ENCODE peak calls at places on chromosome 10, in six cellular contexts. P is H1; Q is CD4-positive, alpha-beta T cell; W is brain microvascular endothelial cell; H is MCF 10A; C is tibial nerve. L is an unnamed sample.

GRCh38 chr10:44398747-44399477 is 14.0 kb upstream of the CXCL12 start:
- DNase-seq in P (no peak), Q (no peak), W (no peak), H (no peak), C (no peak), L (no peak)

GRCh38 chr10:80416401-80417098 is 8.2 kb downstream of the PRXL2A start:
- DNase-seq in P (no peak), Q (no peak), W (peak), H (no peak), C (peak), L (no peak)

GRCh38 chr10:49617281-49618020 is 3.6 kb downstream of the CHAT start:
- DNase-seq in P (no peak), Q (no peak), W (no peak), H (no peak), C (no peak), L (peak)

GRCh38 chr10:132875435-132875834 is 66.9 kb downstream of the CFAP46 start:
- DNase-seq in P (no peak), Q (no peak), W (no peak), H (no peak), C (no peak), L (no peak)

GRCh38 chr10:93077860-93078337 is 4.2 kb downstream of the CYP26A1 start:
- DNase-seq in P (no peak), Q (no peak), W (no peak), H (no peak), C (no peak), L (no peak)

GRCh38 chr10:43109671-43110249 is 28.5 kb upstream of the CSGALNACT2 start:
- DNase-seq in P (no peak), Q (no peak), W (no peak), H (no peak), C (no peak), L (peak)

GRCh38 chr10:72695496-72695895 is 3.6 kb downstream of the MCU start:
- DNase-seq in P (no peak), Q (no peak), W (no peak), H (no peak), C (no peak), L (no peak)

GRCh38 chr10:126518186-126519080 is 130.2 kb upstream of the ADAM12 start:
- DNase-seq in P (no peak), Q (no peak), W (no peak), H (no peak), C (no peak), L (no peak)

GRCh38 chr10:12340937-12341336 is 8.4 kb upstream of the CAMK1D start:
- DNase-seq in P (no peak), Q (no peak), W (no peak), H (no peak), C (no peak), L (no peak)

GRCh38 chr10:130409931-130410330 is 273.7 kb downstream of the GLRX3 start:
- DNase-seq in P (no peak), Q (no peak), W (no peak), H (no peak), C (no peak), L (no peak)

GRCh38 chr10:132556994-132557441 is 19.4 kb downstream of the INPP5A start:
- DNase-seq in P (no peak), Q (no peak), W (no peak), H (no peak), C (no peak), L (peak)

GRCh38 chr10:43055991-43056567 is 20.8 kb upstream of the RET start:
- DNase-seq in P (no peak), Q (no peak), W (no peak), H (no peak), C (no peak), L (peak)

GRCh38 chr10:77601488-77601887 is 36.1 kb downstream of the KCNMA1 start:
- DNase-seq in P (no peak), Q (no peak), W (no peak), H (no peak), C (no peak), L (no peak)

GRCh38 chr10:28679941-28680752 is 2.8 kb downstream of the BAMBI start:
- DNase-seq in P (no peak), Q (no peak), W (no peak), H (peak), C (no peak), L (no peak)
- TF ChIP-seq CTCF in P (peak), Q (no peak), W (peak), H (peak), C (peak), L (peak)

DNA sequence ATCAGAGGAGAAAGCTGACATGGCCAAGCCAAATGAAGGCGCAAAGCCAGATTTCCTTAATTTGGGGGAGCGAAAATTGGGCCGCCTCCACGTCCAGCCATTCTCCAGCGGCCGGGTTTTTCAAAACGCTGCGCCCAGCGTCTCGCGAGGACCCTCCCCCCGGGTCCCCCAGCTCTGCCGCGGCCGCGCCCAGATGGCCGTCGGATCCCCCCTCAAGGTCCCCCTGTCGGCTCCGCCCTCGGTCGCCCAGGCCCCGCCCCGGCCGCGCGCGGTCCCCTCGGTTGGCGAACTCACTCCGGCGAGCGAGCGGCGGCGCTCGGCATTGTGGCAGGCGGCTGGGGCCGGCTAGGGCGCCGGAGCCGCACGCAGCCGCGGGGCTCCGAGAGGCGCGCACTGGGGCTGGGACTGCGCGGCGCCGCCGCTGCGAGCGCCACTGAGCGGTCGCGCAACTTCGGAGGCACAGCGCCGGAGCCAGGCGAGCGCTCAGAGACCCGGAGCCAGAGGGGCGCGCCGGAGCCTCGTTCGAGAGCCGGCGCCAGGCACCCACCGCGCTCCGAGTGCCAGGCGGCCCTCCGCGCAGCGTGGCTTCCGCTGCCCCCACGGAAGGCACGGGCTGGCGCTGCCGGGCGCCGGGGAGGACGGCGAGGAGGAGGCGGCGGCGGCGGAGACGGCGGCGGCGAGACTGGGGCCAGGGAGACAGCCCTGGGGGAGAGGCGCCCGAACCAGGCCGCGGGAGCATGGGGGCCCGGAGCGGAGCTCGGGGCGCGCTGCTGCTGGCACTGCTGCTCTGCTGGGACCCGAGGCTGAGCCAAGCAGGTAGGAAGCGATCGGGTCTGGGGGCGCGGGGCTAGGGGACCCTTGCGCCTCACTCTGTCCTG is at the start of gene UNC5B:
- DNase-seq in P (peak), Q (peak), W (peak), H (peak), C (peak), L (peak)
- TF ChIP-seq CTCF in P (peak), Q (no peak), W (peak), H (peak), C (peak), L (peak)

DNA sequence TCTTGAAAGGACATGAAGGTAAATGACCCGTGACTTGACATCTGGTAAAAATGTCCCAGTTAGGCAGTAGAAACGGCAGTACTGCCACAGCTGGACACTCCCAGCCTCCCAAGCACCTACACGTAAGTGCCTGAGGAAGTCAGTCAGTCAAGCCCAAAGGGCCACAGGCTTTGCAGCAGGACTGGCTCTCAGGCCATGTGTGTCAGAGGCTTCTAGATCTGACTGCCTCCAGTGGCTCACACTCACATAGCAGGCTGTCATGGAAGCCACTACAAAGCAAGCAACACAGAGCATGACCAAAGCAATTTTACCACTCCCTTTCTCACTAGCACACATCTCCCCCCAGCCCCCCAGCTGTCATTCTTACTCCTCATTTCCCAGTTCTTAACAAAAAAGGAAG is 17.8 kb upstream of the CCNJ start:
- DNase-seq in P (no peak), Q (no peak), W (peak), H (peak), C (no peak), L (no peak)
- TF ChIP-seq CTCF in P (peak), Q (no peak), W (peak), H (peak), C (no peak), L (no peak)

GRCh38 chr10:69638642-69639041 is 8.6 kb downstream of the FAM241B start:
- DNase-seq in P (no peak), Q (no peak), W (no peak), H (no peak), C (no peak), L (no peak)

GRCh38 chr10:69635428-69636272 is 5.6 kb downstream of the FAM241B start:
- DNase-seq in P (no peak), Q (no peak), W (no peak), H (no peak), C (no peak), L (no peak)

GRCh38 chr10:69636273-69636575 is 6.2 kb downstream of the FAM241B start:
- DNase-seq in P (no peak), Q (no peak), W (no peak), H (no peak), C (no peak), L (no peak)

GRCh38 chr10:69634759-69635425 is 4.8 kb downstream of the FAM241B start:
- DNase-seq in P (no peak), Q (no peak), W (no peak), H (no peak), C (no peak), L (no peak)

DNA sequence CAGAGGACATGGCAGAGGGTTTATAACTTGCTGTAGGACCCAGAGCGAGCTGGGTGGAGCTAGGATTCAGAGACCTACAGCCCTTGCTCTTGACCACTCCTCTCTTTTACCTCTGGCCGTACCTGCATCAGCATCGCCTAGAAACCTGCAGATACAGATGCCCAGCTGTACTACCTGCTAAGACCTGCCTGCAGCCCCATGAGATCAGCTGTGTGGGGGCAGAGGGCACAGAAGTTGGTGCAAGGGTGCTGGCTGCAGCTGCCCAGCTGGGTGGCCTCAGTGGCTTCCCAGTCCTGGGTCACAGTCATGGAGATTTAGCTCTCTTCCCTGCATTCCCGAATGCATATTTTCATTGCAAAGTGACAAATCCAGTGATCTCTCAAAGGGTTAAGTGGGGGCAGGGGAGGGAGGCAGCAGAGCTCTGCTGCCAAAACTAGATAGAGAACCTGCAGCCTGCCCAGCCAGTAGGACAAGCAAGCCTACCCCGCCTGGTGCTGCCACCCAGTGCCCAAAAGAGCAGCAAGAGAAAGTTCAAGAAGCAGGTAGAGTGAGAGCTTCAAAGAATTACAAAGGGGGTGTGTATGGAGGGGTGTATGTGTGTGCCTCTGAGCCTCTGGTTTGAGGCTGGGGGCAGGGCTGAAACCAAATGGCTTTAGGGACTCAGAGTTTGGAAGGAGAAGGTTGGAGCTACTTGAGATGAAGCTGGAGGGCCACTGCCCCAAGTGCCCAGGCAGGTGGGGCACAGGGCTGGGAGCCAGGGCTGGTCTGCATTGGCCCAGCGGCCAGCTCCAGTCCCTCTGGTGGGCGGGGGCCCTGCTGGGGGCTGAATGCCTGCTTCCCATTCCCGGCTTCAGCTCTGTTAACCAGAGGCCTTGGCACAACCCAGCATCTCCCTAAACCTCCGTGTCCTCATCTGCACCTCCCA is 6.8 kb downstream of the FAM241B start:
- DNase-seq in P (no peak), Q (peak), W (no peak), H (peak), C (no peak), L (no peak)
- TF ChIP-seq CTCF in P (peak), Q (peak), W (peak), H (peak), C (no peak), L (no peak)

GRCh38 chr10:86699125-86699524 is 30.8 kb downstream of the LDB3 start:
- DNase-seq in P (no peak), Q (no peak), W (no peak), H (no peak), C (no peak), L (no peak)

GRCh38 chr10:86700851-86701617 is 32.7 kb downstream of the LDB3 start:
- DNase-seq in P (no peak), Q (no peak), W (no peak), H (no peak), C (no peak), L (no peak)

GRCh38 chr10:86699991-86700840 is 31.9 kb downstream of the LDB3 start:
- DNase-seq in P (no peak), Q (no peak), W (no peak), H (no peak), C (no peak), L (no peak)

GRCh38 chr10:86699541-86699940 is 31.2 kb downstream of the LDB3 start:
- DNase-seq in P (no peak), Q (no peak), W (no peak), H (no peak), C (no peak), L (no peak)

DNA sequence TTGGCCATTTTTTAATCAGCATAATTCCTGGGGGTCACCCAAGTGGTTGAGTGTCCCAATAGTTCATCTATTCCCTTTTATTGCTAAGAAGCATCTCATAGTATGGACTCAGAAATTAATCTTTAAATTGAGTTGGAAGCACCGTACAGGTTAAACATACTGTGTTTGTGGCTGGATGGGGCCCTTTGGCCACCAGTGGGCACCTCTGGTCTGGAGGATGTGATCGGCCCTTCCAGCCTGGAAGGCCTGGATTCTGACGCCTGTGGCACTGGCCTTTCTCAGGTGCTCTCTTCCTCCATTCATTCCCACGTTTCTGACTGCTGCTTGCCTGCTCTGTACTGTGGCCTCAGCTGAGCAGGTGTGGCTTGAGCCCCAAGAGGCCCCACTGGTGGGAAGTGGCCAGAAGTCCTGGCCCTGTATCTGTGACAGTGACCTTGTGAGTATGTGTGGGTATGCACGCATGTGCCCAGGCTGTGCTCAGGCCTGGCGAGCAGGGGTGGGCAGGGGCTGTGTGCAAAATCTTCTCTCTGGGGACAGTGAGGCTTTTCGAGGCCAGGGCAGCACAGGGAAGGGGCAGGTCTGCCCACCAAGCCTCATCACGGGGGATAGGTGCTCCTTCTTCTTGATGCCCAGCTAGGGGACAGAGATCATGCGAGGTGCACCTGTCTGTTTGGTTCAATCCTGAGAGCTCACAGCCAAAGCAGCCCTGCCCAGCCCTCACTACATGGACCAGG is 30.1 kb downstream of the LDB3 start:
- DNase-seq in P (no peak), Q (no peak), W (no peak), H (no peak), C (no peak), L (no peak)
- TF ChIP-seq CTCF in P (peak), Q (no peak), W (peak), H (no peak), C (no peak), L (no peak)